ENCODE peak calls at places on chromosomes 4 and X, in five cellular contexts. One of them, this sample, is unnamed.

GRCh38 chr4:26290276-26290675 is 30.5 kb upstream of the RBPJ start:
- DNase-seq in stimulated activated CD4-positive, alpha-beta T cell treated with anti-CD3 and anti-CD28 coated beads, Interleukin-4, amount 100 ng/mL, for 24 hours: no peak
- DNase-seq in EL: no peak
- DNase-seq in kidney tubule cell: no peak
- DNase-seq in PC-9: no peak
- DNase-seq in this sample: no peak

GRCh38 chr4:7738458-7739076 is 201.1 kb downstream of the AFAP1 start:
- DNase-seq in stimulated activated CD4-positive, alpha-beta T cell treated with anti-CD3 and anti-CD28 coated beads, Interleukin-4, amount 100 ng/mL, for 24 hours: no peak
- DNase-seq in EL: no peak
- DNase-seq in kidney tubule cell: no peak
- DNase-seq in PC-9: no peak
- DNase-seq in this sample: no peak

GRCh38 chr4:150570862-150571261 is 11.1 kb upstream of the MAB21L2 start:
- DNase-seq in stimulated activated CD4-positive, alpha-beta T cell treated with anti-CD3 and anti-CD28 coated beads, Interleukin-4, amount 100 ng/mL, for 24 hours: no peak
- DNase-seq in EL: no peak
- DNase-seq in kidney tubule cell: peak; percentile 13
- DNase-seq in PC-9: no peak
- DNase-seq in this sample: no peak

GRCh38 chrX:34956915-34957314 is 14.3 kb downstream of the FAM47B start:
- DNase-seq in stimulated activated CD4-positive, alpha-beta T cell treated with anti-CD3 and anti-CD28 coated beads, Interleukin-4, amount 100 ng/mL, for 24 hours: no peak
- DNase-seq in EL: peak; percentile 57
- DNase-seq in kidney tubule cell: peak; percentile 77
- DNase-seq in PC-9: no peak
- DNase-seq in this sample: peak; percentile 51

GRCh38 chrX:13732246-13733067 is 2.0 kb downstream of the TRAPPC2 start:
- DNase-seq in stimulated activated CD4-positive, alpha-beta T cell treated with anti-CD3 and anti-CD28 coated beads, Interleukin-4, amount 100 ng/mL, for 24 hours: no peak
- DNase-seq in EL: no peak
- DNase-seq in kidney tubule cell: peak; percentile 52
- DNase-seq in PC-9: no peak
- DNase-seq in this sample: no peak

GRCh38 chr4:38562751-38563198 is 101.2 kb upstream of the KLF3 start:
- DNase-seq in stimulated activated CD4-positive, alpha-beta T cell treated with anti-CD3 and anti-CD28 coated beads, Interleukin-4, amount 100 ng/mL, for 24 hours: no peak
- DNase-seq in EL: peak; percentile 8
- DNase-seq in kidney tubule cell: peak; percentile 20
- DNase-seq in PC-9: no peak
- DNase-seq in this sample: peak; percentile 19

GRCh38 chr4:11286533-11286932 is 142.2 kb downstream of the HS3ST1 start:
- DNase-seq in stimulated activated CD4-positive, alpha-beta T cell treated with anti-CD3 and anti-CD28 coated beads, Interleukin-4, amount 100 ng/mL, for 24 hours: no peak
- DNase-seq in EL: no peak
- DNase-seq in kidney tubule cell: no peak
- DNase-seq in PC-9: no peak
- DNase-seq in this sample: no peak

GRCh38 chr4:174320501-174321199 is 36.9 kb downstream of the CEP44 start:
- DNase-seq in stimulated activated CD4-positive, alpha-beta T cell treated with anti-CD3 and anti-CD28 coated beads, Interleukin-4, amount 100 ng/mL, for 24 hours: no peak
- DNase-seq in EL: no peak
- DNase-seq in kidney tubule cell: no peak
- DNase-seq in PC-9: no peak
- DNase-seq in this sample: peak; percentile 44

GRCh38 chr4:123478859-123479345 is 82.3 kb downstream of the SPRY1 start:
- DNase-seq in stimulated activated CD4-positive, alpha-beta T cell treated with anti-CD3 and anti-CD28 coated beads, Interleukin-4, amount 100 ng/mL, for 24 hours: no peak
- DNase-seq in EL: peak; percentile 75
- DNase-seq in kidney tubule cell: peak; percentile 88
- DNase-seq in PC-9: peak; percentile 100
- DNase-seq in this sample: no peak

GRCh38 chrX:46165411-46165810 is 379.8 kb downstream of the ZNF674 start:
- DNase-seq in stimulated activated CD4-positive, alpha-beta T cell treated with anti-CD3 and anti-CD28 coated beads, Interleukin-4, amount 100 ng/mL, for 24 hours: no peak
- DNase-seq in EL: peak; percentile 82
- DNase-seq in kidney tubule cell: peak; percentile 86
- DNase-seq in PC-9: no peak
- DNase-seq in this sample: no peak

GRCh38 chrX:69010339-69010738 is 154.9 kb downstream of the PJA1 start:
- DNase-seq in stimulated activated CD4-positive, alpha-beta T cell treated with anti-CD3 and anti-CD28 coated beads, Interleukin-4, amount 100 ng/mL, for 24 hours: no peak
- DNase-seq in EL: no peak
- DNase-seq in kidney tubule cell: no peak
- DNase-seq in PC-9: no peak
- DNase-seq in this sample: no peak

GRCh38 chr4:17708992-17709759 is 72.2 kb downstream of the FAM184B start:
- DNase-seq in stimulated activated CD4-positive, alpha-beta T cell treated with anti-CD3 and anti-CD28 coated beads, Interleukin-4, amount 100 ng/mL, for 24 hours: no peak
- DNase-seq in EL: no peak
- DNase-seq in kidney tubule cell: no peak
- DNase-seq in PC-9: no peak
- DNase-seq in this sample: no peak

GRCh38 chrX:136259543-136259942 is 8.3 kb upstream of the MAP7D3 start:
- DNase-seq in stimulated activated CD4-positive, alpha-beta T cell treated with anti-CD3 and anti-CD28 coated beads, Interleukin-4, amount 100 ng/mL, for 24 hours: peak; percentile 10
- DNase-seq in EL: peak; percentile 80
- DNase-seq in kidney tubule cell: peak; percentile 69
- DNase-seq in PC-9: no peak
- DNase-seq in this sample: peak; percentile 80

GRCh38 chrX:78517124-78517523 is 142.0 kb downstream of the RTL3 start:
- DNase-seq in stimulated activated CD4-positive, alpha-beta T cell treated with anti-CD3 and anti-CD28 coated beads, Interleukin-4, amount 100 ng/mL, for 24 hours: peak; percentile 63
- DNase-seq in EL: no peak
- DNase-seq in kidney tubule cell: peak; percentile 68
- DNase-seq in PC-9: no peak
- DNase-seq in this sample: no peak

GRCh38 chr4:113145519-113146291 is 96.3 kb downstream of the ANK2 start:
- DNase-seq in stimulated activated CD4-positive, alpha-beta T cell treated with anti-CD3 and anti-CD28 coated beads, Interleukin-4, amount 100 ng/mL, for 24 hours: no peak
- DNase-seq in EL: no peak
- DNase-seq in kidney tubule cell: peak; percentile 59
- DNase-seq in PC-9: no peak
- DNase-seq in this sample: no peak

GRCh38 chrX:42070866-42071265 is 147.5 kb upstream of the CASK start:
- DNase-seq in stimulated activated CD4-positive, alpha-beta T cell treated with anti-CD3 and anti-CD28 coated beads, Interleukin-4, amount 100 ng/mL, for 24 hours: no peak
- DNase-seq in EL: no peak
- DNase-seq in kidney tubule cell: no peak
- DNase-seq in PC-9: no peak
- DNase-seq in this sample: no peak

This sample was measured in endothelial cell of umbilical vein.